ENCODE peak calls at places on chromosomes 13 and 19, in five cellular contexts. V is colonic mucosa, N is cardiac muscle cell, R is breast epithelium, I is endodermal cell. K is an unnamed sample.

GRCh38 chr19:27777726-27778125 is 1435.2 kb downstream of the UQCRFS1 start:
- DNase-seq in V (no peak), N (no peak), R (no peak), I (peak), K (no peak)

GRCh38 chr19:4521170-4521887 is 3.0 kb upstream of the PLIN4 start:
- DNase-seq in V (no peak), N (no peak), R (no peak), I (no peak), K (no peak)

GRCh38 chr19:13132471-13133166 is 14.6 kb downstream of the NACC1 start:
- DNase-seq in V (no peak), N (no peak), R (no peak), I (no peak), K (no peak)

GRCh38 chr13:98450495-98451167 is 126.3 kb downstream of the STK24 start:
- DNase-seq in V (no peak), N (peak), R (no peak), I (peak), K (no peak)

GRCh38 chr19:4144666-4145261 is 8.7 kb upstream of the CREB3L3 start:
- DNase-seq in V (peak), N (no peak), R (no peak), I (no peak), K (no peak)

GRCh38 chr19:39397360-39398296 is 6.5 kb downstream of the MED29 start:
- DNase-seq in V (peak), N (peak), R (peak), I (peak), K (no peak)

GRCh38 chr13:27211771-27212364 is 39.5 kb upstream of the RPL21 start:
- DNase-seq in V (no peak), N (no peak), R (no peak), I (no peak), K (no peak)

GRCh38 chr19:30064776-30065494 is 122.9 kb downstream of the URI1 start:
- DNase-seq in V (no peak), N (no peak), R (no peak), I (peak), K (no peak)

GRCh38 chr13:108304170-108305068 is 34.9 kb downstream of the TNFSF13B start:
- DNase-seq in V (no peak), N (no peak), R (no peak), I (no peak), K (no peak)

GRCh38 chr19:15551183-15552004 is 43.1 kb downstream of the CYP4F22 start:
- DNase-seq in V (peak), N (no peak), R (no peak), I (peak), K (no peak)

GRCh38 chr19:31648347-31648746 is 299.1 kb upstream of the TSHZ3 start:
- DNase-seq in V (no peak), N (peak), R (no peak), I (no peak), K (no peak)

GRCh38 chr13:113955691-113956090 is 18.2 kb downstream of the C13orf46 start:
- DNase-seq in V (no peak), N (no peak), R (no peak), I (no peak), K (no peak)

GRCh38 chr19:4057913-4058695 is 8.6 kb downstream of the ZBTB7A start:
- DNase-seq in V (peak), N (no peak), R (peak), I (no peak), K (peak)

GRCh38 chr19:14112809-14113385 is 4.7 kb downstream of the PRKACA start:
- DNase-seq in V (no peak), N (no peak), R (no peak), I (no peak), K (no peak)

GRCh38 chr13:113458218-113459065 is 5.2 kb upstream of the ADPRHL1 start:
- DNase-seq in V (no peak), N (peak), R (no peak), I (peak), K (no peak)

GRCh38 chr13:79485014-79485441 is 4.1 kb downstream of the NDFIP2 start:
- DNase-seq in V (peak), N (no peak), R (no peak), I (no peak), K (no peak)

GRCh38 chr13:79457948-79458347 is 23.0 kb upstream of the NDFIP2 start:
- DNase-seq in V (no peak), N (no peak), R (no peak), I (no peak), K (no peak)

GRCh38 chr19:17402982-17403855 is 2.2 kb downstream of the BST2 start:
- DNase-seq in V (no peak), N (peak), R (no peak), I (peak), K (no peak)

GRCh38 chr19:10646781-10647180 is 7.4 kb upstream of the ILF3 start:
- DNase-seq in V (no peak), N (no peak), R (no peak), I (no peak), K (no peak)

GRCh38 chr13:96279904-96280303 is 190.0 kb downstream of the HS6ST3 start:
- DNase-seq in V (no peak), N (no peak), R (no peak), I (no peak), K (no peak)

GRCh38 chr13:111156421-111156820 is 41.3 kb downstream of the ARHGEF7 start:
- DNase-seq in V (no peak), N (no peak), R (no peak), I (no peak), K (no peak)

GRCh38 chr13:109684836-109685602 is 101.4 kb downstream of the IRS2 start:
- DNase-seq in V (peak), N (peak), R (no peak), I (no peak), K (no peak)

DNA sequence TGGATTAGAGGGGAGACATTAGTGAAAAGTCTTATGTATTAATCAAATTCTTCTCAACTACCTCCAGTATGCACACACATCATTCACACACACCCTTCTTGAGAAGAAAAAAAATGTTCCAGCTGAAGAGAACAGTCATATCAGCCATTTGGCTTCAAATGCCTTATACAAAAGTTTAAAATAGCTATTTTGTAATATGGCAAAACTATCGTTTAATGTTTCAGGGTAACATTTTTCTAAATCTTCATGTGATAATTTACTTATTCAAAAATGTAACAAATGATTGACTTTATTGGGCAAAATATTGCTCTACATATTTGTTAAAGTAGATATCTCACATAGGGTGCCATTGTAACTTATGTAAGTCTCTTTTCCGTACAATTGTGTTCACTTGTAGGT is 13.5 kb downstream of the ZIC2 start:
- DNase-seq in V (no peak), N (no peak), R (no peak), I (no peak), K (no peak)
- H3K4me3 ChIP-seq in V (no peak), N (no peak), R (no peak), I (peak), K (no peak)

GRCh38 chr19:51366999-51367564 is 894 bp upstream of the ETFB start:
- DNase-seq in V (no peak), N (peak), R (no peak), I (no peak), K (no peak)

GRCh38 chr19:51361228-51361627 is 5.0 kb downstream of the ETFB start:
- DNase-seq in V (no peak), N (no peak), R (no peak), I (peak), K (no peak)

GRCh38 chr19:51365211-51366049 is 758 bp downstream of the ETFB start:
- DNase-seq in V (peak), N (peak), R (no peak), I (peak), K (no peak)

GRCh38 chr19:51366050-51366998 is at the start of gene ETFB:
- DNase-seq in V (peak), N (peak), R (peak), I (peak), K (peak)

DNA sequence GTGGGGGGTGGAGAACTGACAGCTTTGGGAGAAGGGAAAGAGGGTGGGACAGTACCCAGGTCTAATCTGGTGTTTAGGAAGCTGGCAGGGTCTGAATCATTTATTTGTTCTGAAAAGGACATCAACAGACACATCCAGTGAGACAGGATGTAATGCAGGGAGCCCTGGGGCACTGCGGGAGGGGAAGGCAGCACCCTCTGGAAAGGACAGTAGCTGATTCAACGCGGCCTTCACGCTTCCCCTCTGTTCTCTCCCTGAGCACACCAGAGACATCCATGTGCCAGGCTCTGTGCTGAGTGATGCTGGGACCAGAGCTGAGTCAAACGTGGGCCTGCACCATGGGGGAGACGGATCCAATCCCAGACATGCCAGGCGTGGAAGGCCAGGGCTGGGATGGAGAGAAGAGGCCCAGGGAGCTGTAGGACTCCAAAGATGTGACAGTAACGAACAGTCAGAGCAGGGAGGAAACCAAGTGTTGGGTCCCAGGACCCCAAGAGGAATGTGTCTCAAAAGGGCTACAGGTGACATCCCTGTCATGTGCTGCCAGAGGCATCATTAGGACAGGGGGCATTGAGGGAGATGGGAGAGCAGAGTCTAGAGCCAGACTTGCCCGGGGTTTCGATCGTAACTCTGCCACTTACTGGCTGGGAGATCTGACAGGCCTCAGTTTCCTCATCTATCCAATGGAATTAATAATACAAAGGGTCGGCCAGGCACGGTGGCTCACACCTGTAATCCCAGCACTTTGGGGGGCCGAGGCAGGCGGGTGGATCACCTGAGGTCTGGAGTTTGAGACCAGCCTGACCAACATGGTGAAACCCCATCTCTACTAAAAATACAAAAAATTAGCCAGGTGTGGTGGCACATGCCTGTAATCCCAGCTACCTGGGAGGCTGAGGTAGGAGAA is 1.7 kb downstream of the ETFB start:
- DNase-seq in V (no peak), N (no peak), R (no peak), I (no peak), K (no peak)
- H3K4me3 ChIP-seq in V (no peak), N (no peak), R (peak), I (no peak), K (no peak)

GRCh38 chr13:34988330-34988791 is 46.3 kb downstream of the NBEA start:
- DNase-seq in V (no peak), N (no peak), R (no peak), I (no peak), K (no peak)
- H3K4me3 ChIP-seq in V (no peak), N (no peak), R (no peak), I (peak), K (no peak)

DNA sequence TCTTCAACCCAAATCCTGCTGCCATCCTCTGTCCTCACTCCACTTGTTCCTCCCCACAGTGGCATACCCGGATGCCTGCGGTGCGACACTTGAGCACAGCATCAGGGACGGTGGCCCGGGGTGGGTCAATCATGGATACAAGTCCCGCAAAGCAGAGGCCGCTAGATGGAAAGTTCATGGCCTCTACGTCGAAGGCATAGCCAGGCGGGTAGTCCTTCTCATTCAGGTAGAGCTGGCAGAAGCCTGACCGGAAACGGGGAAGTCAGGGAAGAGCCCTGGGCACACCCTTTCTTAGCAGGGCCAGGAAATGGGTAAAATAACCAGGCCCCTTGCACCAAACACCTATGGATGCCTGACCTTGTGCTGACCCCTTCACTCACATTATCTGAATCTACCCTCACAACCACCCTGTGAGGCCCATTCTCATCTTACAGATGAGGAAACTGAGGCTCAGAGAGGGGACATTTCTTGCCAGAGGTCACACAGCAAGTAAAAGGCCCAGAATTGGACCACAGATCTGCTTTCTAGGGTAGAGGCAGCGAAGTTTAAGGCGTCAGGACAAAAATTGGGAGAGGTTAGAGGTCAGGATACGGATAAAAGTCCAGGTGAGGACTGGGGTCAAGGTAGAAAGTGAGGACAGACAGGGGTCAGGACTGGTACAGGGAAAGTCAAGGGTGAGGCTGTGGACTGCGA is 6.5 kb downstream of the ATP4A start:
- DNase-seq in V (no peak), N (no peak), R (no peak), I (no peak), K (no peak)
- H3K4me3 ChIP-seq in V (no peak), N (peak), R (peak), I (no peak), K (no peak)

GRCh38 chr13:36673352-36673751 is 468 bp upstream of the SERTM1 start:
- DNase-seq in V (no peak), N (no peak), R (no peak), I (no peak), K (no peak)
- H3K4me3 ChIP-seq in V (no peak), N (peak), R (no peak), I (peak), K (no peak)